ENCODE peak calls at places on chromosomes 2 and 18, in seven cellular contexts. Q, V, J, M, X, C and O are unnamed samples.

GRCh38 chr18:47422524-47422923 is 171.1 kb upstream of the SKOR2 start:
- DNase-seq in Q (no peak), V (no peak), J (no peak), M (no peak), X (no peak), C (no peak), O (no peak)

GRCh38 chr2:150981826-150982225 is 279.8 kb downstream of the RBM43 start:
- DNase-seq in Q (no peak), V (no peak), J (no peak), M (no peak), X (no peak), C (no peak), O (no peak)

GRCh38 chr2:31386648-31387047 is 27.9 kb downstream of the XDH start:
- DNase-seq in Q (no peak), V (no peak), J (no peak), M (no peak), X (peak; percentile 33), C (no peak), O (no peak)

GRCh38 chr2:2793514-2793913 is 462.4 kb upstream of the MYT1L start:
- DNase-seq in Q (no peak), V (no peak), J (no peak), M (no peak), X (no peak), C (no peak), O (no peak)

GRCh38 chr2:136108461-136108860 is 9.5 kb downstream of the CXCR4 start:
- DNase-seq in Q (no peak), V (no peak), J (no peak), M (no peak), X (no peak), C (no peak), O (no peak)

GRCh38 chr2:82172483-82172882 is 1867.9 kb upstream of the LRRTM1 start:
- DNase-seq in Q (no peak), V (no peak), J (no peak), M (no peak), X (no peak), C (no peak), O (no peak)

GRCh38 chr2:134205087-134205486 is 48.8 kb upstream of the MGAT5 start:
- DNase-seq in Q (no peak), V (no peak), J (no peak), M (no peak), X (no peak), C (no peak), O (no peak)

GRCh38 chr2:148990968-148991367 is 47.5 kb upstream of the LYPD6B start:
- DNase-seq in Q (no peak), V (no peak), J (peak; percentile 49), M (no peak), X (no peak), C (no peak), O (no peak)

GRCh38 chr2:217045725-217046475 is 186.0 kb upstream of the TNP1 start:
- DNase-seq in Q (no peak), V (no peak), J (no peak), M (no peak), X (no peak), C (no peak), O (no peak)

GRCh38 chr2:197255550-197255949 is 55.0 kb downstream of the ANKRD44 start:
- DNase-seq in Q (peak; percentile 85), V (peak; percentile 96), J (peak; percentile 40), M (peak; percentile 50), X (no peak), C (no peak), O (peak; percentile 93)

GRCh38 chr2:83022631-83023210 is 1436.4 kb downstream of the SUCLG1 start:
- DNase-seq in Q (no peak), V (no peak), J (peak; percentile 48), M (no peak), X (no peak), C (peak; percentile 17), O (no peak)

GRCh38 chr2:166519391-166519962 is 25.4 kb upstream of the SCN7A start:
- DNase-seq in Q (no peak), V (no peak), J (no peak), M (no peak), X (no peak), C (no peak), O (no peak)

GRCh38 chr2:108927936-108928659 is 60.9 kb downstream of the EDAR start:
- DNase-seq in Q (no peak), V (peak; percentile 50), J (peak; percentile 39), M (no peak), X (peak; percentile 49), C (peak; percentile 45), O (no peak)

GRCh38 chr2:231583982-231584381 is 8.7 kb upstream of the TEX44 start:
- DNase-seq in Q (no peak), V (no peak), J (peak; percentile 37), M (no peak), X (peak; percentile 87), C (no peak), O (no peak)

GRCh38 chr2:152594792-152595191 is 122.5 kb downstream of the PRPF40A start:
- DNase-seq in Q (no peak), V (no peak), J (no peak), M (no peak), X (no peak), C (no peak), O (no peak)

GRCh38 chr2:232120911-232121310 is 159.4 kb downstream of the DIS3L2 start:
- DNase-seq in Q (no peak), V (no peak), J (no peak), M (no peak), X (no peak), C (no peak), O (no peak)

GRCh38 chr2:13682878-13683277 is 949.6 kb upstream of the LRATD1 start:
- DNase-seq in Q (no peak), V (no peak), J (no peak), M (no peak), X (peak; percentile 13), C (peak; percentile 83), O (no peak)

GRCh38 chr2:1822341-1822740 is 78.0 kb upstream of the PXDN start:
- DNase-seq in Q (no peak), V (no peak), J (no peak), M (no peak), X (no peak), C (no peak), O (no peak)

GRCh38 chr18:9201224-9201623 is 64.6 kb downstream of the ANKRD12 start:
- DNase-seq in Q (no peak), V (no peak), J (no peak), M (no peak), X (no peak), C (no peak), O (no peak)

GRCh38 chr2:2836343-2837070 is 505.4 kb upstream of the MYT1L start:
- DNase-seq in Q (no peak), V (peak; percentile 51), J (no peak), M (no peak), X (no peak), C (no peak), O (no peak)

GRCh38 chr2:234235191-234235590 is 184.7 kb downstream of the SPP2 start:
- DNase-seq in Q (no peak), V (no peak), J (no peak), M (no peak), X (no peak), C (no peak), O (no peak)

GRCh38 chr18:74587446-74587845 is 10.2 kb upstream of the ZNF407 start:
- DNase-seq in Q (no peak), V (no peak), J (no peak), M (no peak), X (no peak), C (no peak), O (no peak)

GRCh38 chr2:184599875-184600227 is 1.5 kb downstream of the ZNF804A start:
- DNase-seq in Q (no peak), V (no peak), J (no peak), M (no peak), X (no peak), C (no peak), O (no peak)

GRCh38 chr2:237875234-237876055 is 16.0 kb downstream of the RAMP1 start:
- DNase-seq in Q (no peak), V (peak; percentile 48), J (no peak), M (no peak), X (no peak), C (no peak), O (peak; percentile 31)

GRCh38 chr18:13374468-13375301 is 156.1 kb downstream of the LDLRAD4 start:
- DNase-seq in Q (no peak), V (no peak), J (peak; percentile 66), M (no peak), X (no peak), C (no peak), O (no peak)

GRCh38 chr18:57353940-57354461 is 1.6 kb downstream of the ST8SIA3 start:
- DNase-seq in Q (no peak), V (no peak), J (peak; percentile 94), M (no peak), X (peak; percentile 72), C (peak; percentile 13), O (peak; percentile 79)

GRCh38 chr2:115738138-115738537 is 1295.7 kb downstream of the DPP10 start:
- DNase-seq in Q (no peak), V (no peak), J (no peak), M (no peak), X (no peak), C (no peak), O (no peak)

GRCh38 chr2:42651057-42651456 is 82.6 kb downstream of the MTA3 start:
- DNase-seq in Q (no peak), V (no peak), J (no peak), M (no peak), X (no peak), C (no peak), O (no peak)

GRCh38 chr2:24912986-24913385 is 7.1 kb downstream of the ADCY3 start:
- DNase-seq in Q (no peak), V (peak; percentile 24), J (no peak), M (no peak), X (no peak), C (no peak), O (peak; percentile 38)

GRCh38 chr2:187233811-187234210 is 214.2 kb downstream of the CALCRL start:
- DNase-seq in Q (no peak), V (no peak), J (no peak), M (no peak), X (no peak), C (no peak), O (no peak)

GRCh38 chr2:25690058-25690457 is 16.7 kb upstream of the DTNB start:
- DNase-seq in Q (no peak), V (no peak), J (no peak), M (no peak), X (no peak), C (no peak), O (no peak)

GRCh38 chr2:222960126-222960525 is 91.9 kb upstream of the KCNE4 start:
- DNase-seq in Q (no peak), V (no peak), J (no peak), M (no peak), X (no peak), C (peak; percentile 67), O (no peak)